ENCODE peak calls at places on chromosomes 16 and 17, in five cellular contexts. One of them, this sample, is unnamed.

GRCh38 chr17:77377836-77378235 is 237.1 kb downstream of the SEC14L1 start:
- DNase-seq in NCI-H774: no peak
- DNase-seq in nucleus accumbens: no peak
- DNase-seq in activated T-helper 2 cell treated with anti-CD3 and anti-CD28 coated beads, Interferon-gamma antibody, Interleukin-2, Interleukin-4, amounts not matched to agents 10 μg/mL and 5 μg/mL and 100 μg/mL, durations not matched to agents 14 hours and 24 hours and 36 hours: no peak
- DNase-seq in HuH-7: no peak
- DNase-seq in this sample: no peak

GRCh38 chr17:28174352-28175046 is 132.0 kb downstream of the NLK start:
- DNase-seq in HuH-7: no peak
- DNase-seq in NCI-H774: no peak
- DNase-seq in nucleus accumbens: no peak
- DNase-seq in activated T-helper 2 cell treated with anti-CD3 and anti-CD28 coated beads, Interferon-gamma antibody, Interleukin-2, Interleukin-4, amounts not matched to agents 10 μg/mL and 5 μg/mL and 100 μg/mL, durations not matched to agents 14 hours and 24 hours and 36 hours: peak; percentile 22
- DNase-seq in this sample: no peak

GRCh38 chr17:6592193-6592592 is 35.8 kb upstream of the PITPNM3 start:
- DNase-seq in NCI-H774: no peak
- DNase-seq in HuH-7: peak; percentile 28
- DNase-seq in nucleus accumbens: no peak
- DNase-seq in activated T-helper 2 cell treated with anti-CD3 and anti-CD28 coated beads, Interferon-gamma antibody, Interleukin-2, Interleukin-4, amounts not matched to agents 10 μg/mL and 5 μg/mL and 100 μg/mL, durations not matched to agents 14 hours and 24 hours and 36 hours: no peak
- DNase-seq in this sample: peak; percentile 75

GRCh38 chr17:77451894-77452852 is 311.4 kb downstream of the SEC14L1 start:
- DNase-seq in nucleus accumbens: peak; percentile 59
- DNase-seq in activated T-helper 2 cell treated with anti-CD3 and anti-CD28 coated beads, Interferon-gamma antibody, Interleukin-2, Interleukin-4, amounts not matched to agents 10 μg/mL and 5 μg/mL and 100 μg/mL, durations not matched to agents 14 hours and 24 hours and 36 hours: no peak
- DNase-seq in HuH-7: peak; percentile 71
- DNase-seq in NCI-H774: no peak
- DNase-seq in this sample: no peak

GRCh38 chr17:58488428-58488890 is 251 bp upstream of the HSF5 start:
- DNase-seq in HuH-7: no peak
- DNase-seq in NCI-H774: no peak
- DNase-seq in nucleus accumbens: no peak
- DNase-seq in activated T-helper 2 cell treated with anti-CD3 and anti-CD28 coated beads, Interferon-gamma antibody, Interleukin-2, Interleukin-4, amounts not matched to agents 10 μg/mL and 5 μg/mL and 100 μg/mL, durations not matched to agents 14 hours and 24 hours and 36 hours: no peak
- DNase-seq in this sample: no peak

GRCh38 chr17:60167095-60167741 is 17.4 kb downstream of the CA4 start:
- DNase-seq in HuH-7: no peak
- DNase-seq in activated T-helper 2 cell treated with anti-CD3 and anti-CD28 coated beads, Interferon-gamma antibody, Interleukin-2, Interleukin-4, amounts not matched to agents 10 μg/mL and 5 μg/mL and 100 μg/mL, durations not matched to agents 14 hours and 24 hours and 36 hours: no peak
- DNase-seq in NCI-H774: peak; percentile 62
- DNase-seq in nucleus accumbens: no peak
- DNase-seq in this sample: no peak

GRCh38 chr17:63446981-63447687 is 1.0 kb upstream of the CYB561 start:
- DNase-seq in NCI-H774: peak; percentile 74
- DNase-seq in nucleus accumbens: no peak
- DNase-seq in HuH-7: no peak
- DNase-seq in activated T-helper 2 cell treated with anti-CD3 and anti-CD28 coated beads, Interferon-gamma antibody, Interleukin-2, Interleukin-4, amounts not matched to agents 10 μg/mL and 5 μg/mL and 100 μg/mL, durations not matched to agents 14 hours and 24 hours and 36 hours: peak; percentile 14
- DNase-seq in this sample: no peak

GRCh38 chr16:68049448-68049847 is 26.4 kb downstream of the DUS2 start:
- DNase-seq in activated T-helper 2 cell treated with anti-CD3 and anti-CD28 coated beads, Interferon-gamma antibody, Interleukin-2, Interleukin-4, amounts not matched to agents 10 μg/mL and 5 μg/mL and 100 μg/mL, durations not matched to agents 14 hours and 24 hours and 36 hours: no peak
- DNase-seq in nucleus accumbens: no peak
- DNase-seq in HuH-7: no peak
- DNase-seq in NCI-H774: no peak
- DNase-seq in this sample: no peak

GRCh38 chr17:49694847-49695697 is 12.7 kb downstream of the SLC35B1 start:
- DNase-seq in activated T-helper 2 cell treated with anti-CD3 and anti-CD28 coated beads, Interferon-gamma antibody, Interleukin-2, Interleukin-4, amounts not matched to agents 10 μg/mL and 5 μg/mL and 100 μg/mL, durations not matched to agents 14 hours and 24 hours and 36 hours: peak; percentile 46
- DNase-seq in nucleus accumbens: no peak
- DNase-seq in NCI-H774: peak; percentile 28
- DNase-seq in HuH-7: peak; percentile 55
- DNase-seq in this sample: peak; percentile 33

GRCh38 chr16:82810077-82810476 is 183.3 kb downstream of the CDH13 start:
- DNase-seq in HuH-7: no peak
- DNase-seq in nucleus accumbens: no peak
- DNase-seq in NCI-H774: no peak
- DNase-seq in activated T-helper 2 cell treated with anti-CD3 and anti-CD28 coated beads, Interferon-gamma antibody, Interleukin-2, Interleukin-4, amounts not matched to agents 10 μg/mL and 5 μg/mL and 100 μg/mL, durations not matched to agents 14 hours and 24 hours and 36 hours: no peak
- DNase-seq in this sample: no peak

GRCh38 chr16:31404353-31405064 is 11.4 kb downstream of the ITGAD start:
- DNase-seq in activated T-helper 2 cell treated with anti-CD3 and anti-CD28 coated beads, Interferon-gamma antibody, Interleukin-2, Interleukin-4, amounts not matched to agents 10 μg/mL and 5 μg/mL and 100 μg/mL, durations not matched to agents 14 hours and 24 hours and 36 hours: no peak
- DNase-seq in NCI-H774: peak; percentile 35
- DNase-seq in HuH-7: peak; percentile 53
- DNase-seq in nucleus accumbens: no peak
- DNase-seq in this sample: peak; percentile 97

GRCh38 chr16:85303354-85303883 is 191.1 kb upstream of the CIBAR2 start:
- DNase-seq in activated T-helper 2 cell treated with anti-CD3 and anti-CD28 coated beads, Interferon-gamma antibody, Interleukin-2, Interleukin-4, amounts not matched to agents 10 μg/mL and 5 μg/mL and 100 μg/mL, durations not matched to agents 14 hours and 24 hours and 36 hours: peak; percentile 78
- DNase-seq in HuH-7: peak; percentile 92
- DNase-seq in nucleus accumbens: peak; percentile 15
- DNase-seq in NCI-H774: peak; percentile 30
- DNase-seq in this sample: peak; percentile 89

GRCh38 chr17:77863814-77864161 is 94.7 kb upstream of the TNRC6C start:
- DNase-seq in HuH-7: peak; percentile 42
- DNase-seq in NCI-H774: no peak
- DNase-seq in nucleus accumbens: no peak
- DNase-seq in activated T-helper 2 cell treated with anti-CD3 and anti-CD28 coated beads, Interferon-gamma antibody, Interleukin-2, Interleukin-4, amounts not matched to agents 10 μg/mL and 5 μg/mL and 100 μg/mL, durations not matched to agents 14 hours and 24 hours and 36 hours: no peak
- DNase-seq in this sample: no peak

GRCh38 chr17:63132509-63132911 is 166.5 kb downstream of the TANC2 start:
- DNase-seq in nucleus accumbens: no peak
- DNase-seq in HuH-7: no peak
- DNase-seq in activated T-helper 2 cell treated with anti-CD3 and anti-CD28 coated beads, Interferon-gamma antibody, Interleukin-2, Interleukin-4, amounts not matched to agents 10 μg/mL and 5 μg/mL and 100 μg/mL, durations not matched to agents 14 hours and 24 hours and 36 hours: no peak
- DNase-seq in NCI-H774: no peak
- DNase-seq in this sample: no peak

GRCh38 chr17:78316115-78316866 is 43.6 kb downstream of the SOCS3 start:
- DNase-seq in NCI-H774: no peak
- DNase-seq in HuH-7: no peak
- DNase-seq in activated T-helper 2 cell treated with anti-CD3 and anti-CD28 coated beads, Interferon-gamma antibody, Interleukin-2, Interleukin-4, amounts not matched to agents 10 μg/mL and 5 μg/mL and 100 μg/mL, durations not matched to agents 14 hours and 24 hours and 36 hours: no peak
- DNase-seq in nucleus accumbens: no peak
- DNase-seq in this sample: peak; percentile 60

GRCh38 chr16:48676836-48677235 is 66.9 kb upstream of the N4BP1 start:
- DNase-seq in activated T-helper 2 cell treated with anti-CD3 and anti-CD28 coated beads, Interferon-gamma antibody, Interleukin-2, Interleukin-4, amounts not matched to agents 10 μg/mL and 5 μg/mL and 100 μg/mL, durations not matched to agents 14 hours and 24 hours and 36 hours: no peak
- DNase-seq in HuH-7: no peak
- DNase-seq in NCI-H774: no peak
- DNase-seq in nucleus accumbens: no peak
- DNase-seq in this sample: no peak

GRCh38 chr16:70659546-70659945 is 13.2 kb downstream of the IL34 start:
- DNase-seq in activated T-helper 2 cell treated with anti-CD3 and anti-CD28 coated beads, Interferon-gamma antibody, Interleukin-2, Interleukin-4, amounts not matched to agents 10 μg/mL and 5 μg/mL and 100 μg/mL, durations not matched to agents 14 hours and 24 hours and 36 hours: no peak
- DNase-seq in NCI-H774: no peak
- DNase-seq in nucleus accumbens: no peak
- DNase-seq in HuH-7: no peak
- DNase-seq in this sample: no peak

GRCh38 chr16:89507219-89507833 is 877 bp upstream of the SPG7 start:
- DNase-seq in nucleus accumbens: no peak
- DNase-seq in HuH-7: no peak
- DNase-seq in activated T-helper 2 cell treated with anti-CD3 and anti-CD28 coated beads, Interferon-gamma antibody, Interleukin-2, Interleukin-4, amounts not matched to agents 10 μg/mL and 5 μg/mL and 100 μg/mL, durations not matched to agents 14 hours and 24 hours and 36 hours: no peak
- DNase-seq in NCI-H774: no peak
- DNase-seq in this sample: no peak

GRCh38 chr17:45143767-45144198 is 4.5 kb upstream of the HEXIM1 start:
- DNase-seq in nucleus accumbens: peak; percentile 52
- DNase-seq in NCI-H774: no peak
- DNase-seq in activated T-helper 2 cell treated with anti-CD3 and anti-CD28 coated beads, Interferon-gamma antibody, Interleukin-2, Interleukin-4, amounts not matched to agents 10 μg/mL and 5 μg/mL and 100 μg/mL, durations not matched to agents 14 hours and 24 hours and 36 hours: no peak
- DNase-seq in HuH-7: no peak
- DNase-seq in this sample: no peak

GRCh38 chr16:2365895-2366294 is 25.4 kb upstream of the ABCA3 start:
- DNase-seq in NCI-H774: no peak
- DNase-seq in HuH-7: no peak
- DNase-seq in activated T-helper 2 cell treated with anti-CD3 and anti-CD28 coated beads, Interferon-gamma antibody, Interleukin-2, Interleukin-4, amounts not matched to agents 10 μg/mL and 5 μg/mL and 100 μg/mL, durations not matched to agents 14 hours and 24 hours and 36 hours: no peak
- DNase-seq in nucleus accumbens: no peak
- DNase-seq in this sample: no peak